ENCODE peak calls at places on chromosomes 12 and 14, in eight cellular contexts. R is NCI-H1694; U is mammary epithelial cell; A is psoas muscle; G is stimulated activated CD4-positive, alpha-beta T cell treated with anti-CD3 and anti-CD28 coated beads, Interleukin-15, amount 100 ng/mL, for 24 hours; B is frontal cortex; P is heart left ventricle; M is spleen. S is an unnamed sample.

GRCh38 chr14:55412686-55413085 is 1.1 kb upstream of the ATG14 start:
- DNase-seq in P (no peak), M (no peak), U (peak), B (no peak), G (no peak), A (no peak), R (no peak), S (no peak)

GRCh38 chr14:100188392-100189030 is 29.1 kb upstream of the DEGS2 start:
- DNase-seq in R (no peak), G (no peak), M (no peak), P (no peak), B (no peak), A (no peak), U (no peak), S (no peak)

GRCh38 chr14:68785817-68786490 is 6.9 kb downstream of the ZFP36L1 start:
- DNase-seq in A (no peak), P (peak), M (peak), G (peak), U (peak), B (no peak), R (no peak), S (peak)

GRCh38 chr14:42533476-42533875 is 926.8 kb downstream of the LRFN5 start:
- DNase-seq in R (no peak), U (no peak), G (no peak), P (no peak), B (no peak), A (no peak), M (no peak), S (no peak)

GRCh38 chr12:12804432-12804886 is 8.7 kb upstream of the DDX47 start:
- DNase-seq in R (no peak), U (peak), G (no peak), A (no peak), B (no peak), M (no peak), P (no peak), S (no peak)

GRCh38 chr14:92531151-92531873 is 17.7 kb downstream of the RIN3 start:
- DNase-seq in U (no peak), B (no peak), R (no peak), M (peak), G (peak), P (no peak), A (peak), S (peak)

GRCh38 chr14:22668417-22668816 is 24.3 kb upstream of the OR6J1 start:
- DNase-seq in B (no peak), P (no peak), A (no peak), M (no peak), R (no peak), G (no peak), U (no peak), S (no peak)

GRCh38 chr12:58540480-58541299 is 379.6 kb downstream of the LRIG3 start:
- DNase-seq in M (peak), U (peak), P (peak), R (peak), A (peak), B (no peak), G (peak), S (peak)

GRCh38 chr12:106120578-106121105 is 18.1 kb downstream of the NUAK1 start:
- DNase-seq in P (peak), B (no peak), U (no peak), R (no peak), G (no peak), A (peak), M (no peak), S (no peak)

GRCh38 chr12:109892748-109893147 is 7.3 kb upstream of the TCHP start:
- DNase-seq in U (no peak), B (no peak), G (no peak), A (no peak), P (no peak), M (no peak), R (no peak), S (no peak)

GRCh38 chr14:101791919-101792572 is 30.5 kb downstream of the PPP2R5C start:
- DNase-seq in P (no peak), R (peak), M (no peak), U (peak), A (no peak), B (peak), G (no peak), S (no peak)

GRCh38 chr14:75711134-75711795 is 50.2 kb downstream of the TTLL5 start:
- DNase-seq in G (peak), M (no peak), B (no peak), U (peak), R (peak), P (no peak), A (no peak), S (no peak)

GRCh38 chr14:52553002-52553670 is 500 bp downstream of the GPR137C start:
- DNase-seq in B (peak), A (peak), P (peak), U (peak), R (no peak), M (peak), G (peak), S (no peak)

GRCh38 chr12:57389033-57389432 is 41.8 kb downstream of the R3HDM2 start:
- DNase-seq in M (no peak), R (no peak), G (no peak), U (peak), B (no peak), P (no peak), A (no peak), S (no peak)

GRCh38 chr12:111034148-111034910 is 114.0 kb upstream of the MYL2 start:
- DNase-seq in R (no peak), P (no peak), U (peak), A (no peak), G (peak), B (no peak), M (peak), S (no peak)

GRCh38 chr12:120783197-120783596 is 57.6 kb downstream of the ACADS start:
- DNase-seq in G (peak), B (no peak), M (no peak), U (peak), R (no peak), A (no peak), P (no peak), S (no peak)

GRCh38 chr12:95506707-95507523 is 33.0 kb downstream of the METAP2 start:
- DNase-seq in A (no peak), R (no peak), G (no peak), P (no peak), B (no peak), M (no peak), U (no peak), S (no peak)

GRCh38 chr12:64160021-64160717 is 61.9 kb downstream of the KICS2 start:
- DNase-seq in A (no peak), R (no peak), P (no peak), B (no peak), M (no peak), U (no peak), G (no peak), S (no peak)

S was measured in posterior vena cava.